ENCODE peak calls at places on chromosomes 12 and 14, in four cellular contexts. N, W, T and O are unnamed samples.

GRCh38 chr12:95918194-95918993 is 24.0 kb downstream of the CCDC38 start:
- DNase-seq in T (peak; percentile 17), W (no peak), N (peak; percentile 42), O (peak; percentile 48)

GRCh38 chr14:69190191-69190590 is 1.1 kb upstream of the EXD2 start:
- DNase-seq in T (no peak), N (no peak), W (no peak), O (no peak)

GRCh38 chr12:114767081-114767480 is 83.1 kb upstream of the TBX3 start:
- DNase-seq in W (no peak), N (no peak), T (no peak), O (no peak)

GRCh38 chr14:104433401-104434213 is 146.0 kb upstream of the C14orf180 start:
- DNase-seq in T (no peak), W (no peak), N (no peak), O (no peak)

GRCh38 chr12:3262466-3262865 is 185.3 kb downstream of the TSPAN9 start:
- DNase-seq in N (no peak), T (no peak), W (no peak), O (no peak)

GRCh38 chr12:124440841-124441381 is 126.5 kb downstream of the NCOR2 start:
- DNase-seq in T (no peak), N (no peak), W (no peak), O (no peak)

GRCh38 chr14:76863724-76864407 is 37.7 kb downstream of the LRRC74A start:
- DNase-seq in N (no peak), W (peak; percentile 13), T (no peak), O (peak; percentile 43)

GRCh38 chr12:44015333-44015941 is 179.6 kb downstream of the TMEM117 start:
- DNase-seq in N (peak; percentile 66), W (peak; percentile 32), T (peak; percentile 26), O (peak; percentile 56)

GRCh38 chr14:68079941-68080697 is 260.5 kb downstream of the RAD51B start:
- DNase-seq in W (no peak), N (peak; percentile 47), T (no peak), O (peak; percentile 28)
- TF ChIP-seq FOS in W (no peak), N (no peak), T (no peak), O (no peak)

GRCh38 chr12:202081-202731 is 11.8 kb downstream of the SLC6A12 start:
- DNase-seq in W (no peak), N (no peak), T (no peak), O (no peak)
- H3K27me3 ChIP-seq in W (no peaks in the 10 kb centered on the region), N (peaks cover 57% of the 10 kb centered on the region), T (peaks cover 56% of the 10 kb centered on the region), O (peaks cover 13% of the 10 kb centered on the region)

DNA sequence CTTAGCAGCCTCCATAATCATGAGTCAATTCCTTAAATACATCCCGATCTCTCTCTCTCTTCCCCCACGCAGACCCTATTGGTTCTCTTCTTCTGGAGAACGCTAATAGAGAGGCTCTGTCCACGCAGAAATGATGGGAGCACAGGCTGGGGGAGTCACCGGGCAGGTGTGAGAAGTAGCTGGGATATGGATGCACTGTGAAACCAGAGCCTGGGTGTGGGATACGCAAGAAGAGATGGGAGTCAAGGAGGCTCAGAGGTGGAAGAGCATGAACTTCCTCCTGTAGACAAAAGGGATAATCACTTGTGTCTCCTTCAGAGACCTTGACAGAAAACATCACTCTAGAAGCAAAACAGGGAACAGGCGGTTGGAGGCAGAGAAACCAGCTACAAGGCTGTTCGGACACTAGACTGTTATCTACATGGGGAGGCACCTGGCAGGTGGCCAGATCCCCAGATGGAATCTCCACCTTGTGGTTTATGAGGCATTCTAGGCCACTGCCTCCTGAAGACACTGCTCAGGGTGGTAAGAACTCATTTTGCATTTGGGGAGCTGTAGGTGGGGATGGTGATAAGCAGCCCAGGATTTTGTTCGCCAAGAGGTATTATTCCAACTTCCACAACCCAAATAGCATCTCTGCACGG is 7.2 kb upstream of the SELPLG start:
- DNase-seq in W (no peak), T (peak; percentile 62), N (peak; percentile 59), O (no peak)
- TF ChIP-seq POLR2A in W (no peak), T (peak; percentile 34), N (no peak), O (peak; percentile 37)

DNA sequence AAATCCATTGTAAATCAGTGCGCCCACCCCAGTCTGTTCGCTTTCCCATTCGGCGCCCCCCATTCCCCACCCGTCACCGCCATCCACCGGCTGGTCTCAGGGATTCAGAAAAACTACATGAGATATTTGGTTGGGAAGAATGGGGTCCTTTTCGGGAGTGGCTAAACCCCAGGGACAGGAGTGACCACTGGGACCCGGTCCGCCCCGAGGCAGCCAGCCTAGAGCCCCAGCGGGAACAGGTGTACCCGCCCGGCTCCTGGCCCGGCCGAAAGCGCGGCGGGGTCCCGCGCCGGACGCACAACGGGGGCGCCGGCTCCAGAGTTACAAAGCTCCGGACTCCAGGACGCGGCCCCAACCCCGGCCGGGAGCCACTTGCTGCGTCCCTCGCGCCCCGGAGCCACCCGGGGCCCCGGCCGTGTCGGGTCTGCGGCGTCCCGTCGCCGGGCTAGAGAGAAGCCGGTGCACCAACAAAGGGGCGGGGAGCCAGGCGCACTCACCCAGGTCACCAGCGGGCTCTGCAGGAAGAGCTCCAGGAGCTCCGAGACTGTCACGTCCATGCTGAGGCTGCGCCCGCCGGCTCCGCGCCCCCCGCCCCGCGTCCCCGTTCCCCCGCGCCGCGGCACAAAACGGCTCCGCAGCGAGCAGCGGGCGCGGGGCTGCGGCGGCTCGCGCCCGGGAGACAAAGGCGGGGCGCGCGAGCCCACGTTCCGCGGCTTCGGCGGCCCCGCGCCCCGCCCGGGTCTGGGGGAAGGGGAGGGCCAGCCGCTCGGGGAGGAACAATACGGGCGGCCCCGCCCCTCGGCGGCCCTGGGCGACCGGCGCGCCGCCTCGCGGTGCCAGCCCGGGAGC is at the start of gene CCDC88C:
- DNase-seq in T (no peak), N (no peak), W (no peak), O (peak; percentile 46)
- TF ChIP-seq FOS in T (no peak), N (no peak), W (no peak), O (no peak)

GRCh38 chr14:97634786-97635185 is 837.6 kb downstream of the VRK1 start:
- DNase-seq in W (no peak), T (no peak), N (no peak), O (no peak)
- H3K27me3 ChIP-seq in W (no peaks in the 10 kb centered on the region), T (no peaks in the 10 kb centered on the region), N (no peaks in the 10 kb centered on the region), O (no peaks in the 10 kb centered on the region)

GRCh38 chr12:111840831-111841230 is 1.2 kb upstream of the MAPKAPK5 start:
- DNase-seq in T (no peak), W (no peak), N (no peak), O (no peak)

GRCh38 chr12:111838353-111838752 is 3.7 kb upstream of the MAPKAPK5 start:
- DNase-seq in W (no peak), T (no peak), N (no peak), O (no peak)

GRCh38 chr12:111841236-111841749 is 735 bp upstream of the MAPKAPK5 start:
- DNase-seq in W (no peak), T (no peak), N (no peak), O (peak; percentile 63)

GRCh38 chr12:111842556-111843396 is 748 bp downstream of the MAPKAPK5 start:
- DNase-seq in W (no peak), T (peak; percentile 78), N (no peak), O (peak; percentile 37)

GRCh38 chr12:111841750-111842555 is at the start of gene MAPKAPK5:
- DNase-seq in N (peak; percentile 95), W (peak; percentile 85), T (peak; percentile 95), O (peak; percentile 97)
- TF ChIP-seq POLR2A in N (peak; percentile 71), W (peak; percentile 92), T (peak; percentile 83), O (peak; percentile 97)

DNA sequence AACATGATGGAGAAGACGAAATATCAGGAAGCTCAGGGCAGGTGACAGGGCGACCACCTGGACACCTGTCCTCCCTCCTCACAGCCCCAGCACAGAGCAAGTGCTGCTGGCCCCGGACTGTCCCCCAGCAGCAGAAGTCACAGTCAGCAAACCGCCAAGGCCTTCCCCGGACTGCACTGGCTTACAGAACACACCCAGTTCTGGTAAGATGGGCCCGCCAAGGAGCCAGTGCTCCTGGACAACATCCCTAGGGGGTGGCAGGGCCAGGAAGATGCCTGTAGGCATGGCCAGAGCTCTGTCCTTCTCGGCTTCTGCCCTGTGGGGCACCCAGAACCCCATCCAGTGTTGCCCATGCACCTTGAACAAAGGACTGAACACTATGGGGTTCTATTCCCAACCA is 77.9 kb downstream of the BCL11B start:
- DNase-seq in N (no peak), T (no peak), W (no peak), O (no peak)
- TF ChIP-seq FOS in N (no peak), T (no peak), W (no peak), O (no peak)

DNA sequence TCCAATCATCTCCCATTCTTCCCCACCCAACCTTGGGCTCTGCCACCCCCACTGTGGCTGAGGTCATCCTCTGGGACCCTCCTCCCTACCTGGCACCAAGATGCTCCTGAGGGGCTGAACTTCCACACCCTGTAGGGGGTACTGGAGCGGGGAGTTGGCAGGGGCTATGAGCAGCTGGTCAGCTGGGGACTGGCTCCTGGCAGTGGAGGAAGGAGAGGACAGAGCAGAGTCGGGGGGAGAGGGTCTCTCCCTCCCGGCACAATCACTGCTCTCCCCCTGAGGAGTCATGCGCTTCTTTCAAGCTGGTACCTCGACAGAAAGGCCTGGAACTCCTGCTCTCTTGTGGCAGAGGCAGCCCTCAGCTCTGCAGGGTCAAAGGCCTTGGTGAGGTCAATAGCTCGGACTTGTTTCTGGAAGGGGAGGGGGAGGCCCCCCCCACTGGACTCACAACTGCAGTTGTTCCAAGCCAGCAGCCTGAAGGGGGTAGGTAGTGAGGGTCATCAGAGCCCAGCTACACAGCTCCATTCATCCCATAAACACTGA is 2.0 kb downstream of the B4GALNT1 start:
- DNase-seq in T (no peak), W (no peak), N (no peak), O (no peak)
- H3K27me3 ChIP-seq in T (no peaks in the 10 kb centered on the region), W (peaks cover 23% of the 10 kb centered on the region), N (peaks cover 57% of the 10 kb centered on the region), O (peaks cover 41% of the 10 kb centered on the region)

GRCh38 chr14:61388173-61388975 is 67.0 kb downstream of the PRKCH start:
- DNase-seq in W (peak; percentile 86), T (no peak), N (no peak), O (peak; percentile 69)
- TF ChIP-seq POLR2A in W (peak; percentile 63), T (no peak), N (no peak), O (no peak)

DNA sequence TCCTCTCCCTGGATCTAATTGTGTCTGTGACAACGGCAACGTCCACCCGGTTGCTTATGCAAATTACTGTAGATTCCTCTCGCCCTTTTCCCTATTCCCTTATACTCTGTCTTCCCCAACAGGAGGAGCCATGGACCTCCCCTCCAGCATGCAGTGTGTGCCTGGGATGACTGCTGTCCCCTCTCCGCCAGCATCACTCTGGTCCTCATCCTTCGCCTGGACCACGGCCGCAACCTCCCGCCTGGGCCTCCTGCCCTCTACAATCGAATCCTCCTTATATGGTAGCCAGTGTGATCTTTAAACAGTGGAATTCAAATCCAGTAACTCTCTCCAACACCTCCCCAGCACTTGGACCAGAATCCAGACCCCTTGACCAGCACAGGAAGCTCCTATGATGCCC is 30.6 kb upstream of the PRIMA1 start:
- DNase-seq in T (no peak), W (no peak), N (no peak), O (no peak)
- TF ChIP-seq FOS in T (no peak), W (no peak), N (no peak), O (no peak)